ENCODE peak calls at places on chromosomes 16 and 17, in nine cellular contexts. P is H54, G is neural crest cell, N is tibial nerve, V is posterior cingulate gyrus, T is heart left ventricle, I is AG20443, E is RWPE1, Z is pancreas. M is an unnamed sample.

GRCh38 chr17:35242158-35242804 is 591 bp upstream of the SLFN5 start:
- DNase-seq in P (no peak), G (no peak), N (peak), V (peak), T (peak), I (peak), E (peak), Z (peak), M (peak)

GRCh38 chr17:51801626-51802025 is 356.9 kb downstream of the CA10 start:
- DNase-seq in P (no peak), G (no peak), N (no peak), V (no peak), T (no peak), I (no peak), E (no peak), Z (no peak), M (no peak)

GRCh38 chr17:79160980-79161621 is 86.5 kb downstream of the ENGASE start:
- DNase-seq in P (no peak), G (no peak), N (no peak), V (no peak), T (no peak), I (no peak), E (no peak), Z (no peak), M (no peak)

GRCh38 chr16:86566601-86566965 is at the start of gene FOXC2:
- DNase-seq in P (peak), G (peak), N (peak), V (no peak), T (peak), I (peak), E (peak), Z (peak), M (peak)

GRCh38 chr17:863880-864279 is 81.7 kb downstream of the MRM3 start:
- DNase-seq in P (no peak), G (no peak), N (no peak), V (no peak), T (no peak), I (no peak), E (no peak), Z (no peak), M (no peak)

GRCh38 chr17:75525806-75526554 is 483 bp downstream of the LLGL2 start:
- DNase-seq in P (no peak), G (no peak), N (no peak), V (no peak), T (no peak), I (no peak), E (no peak), Z (peak), M (peak)

GRCh38 chr17:3887811-3888210 is 5.0 kb downstream of the CAMKK1 start:
- DNase-seq in P (no peak), G (no peak), N (no peak), V (no peak), T (no peak), I (no peak), E (no peak), Z (no peak), M (no peak)

GRCh38 chr16:12971216-12971615 is 69.8 kb downstream of the SHISA9 start:
- DNase-seq in P (peak), G (no peak), N (no peak), V (peak), T (peak), I (no peak), E (peak), Z (no peak), M (peak)

GRCh38 chr16:56657555-56658430 is at the start of gene MT1F:
- DNase-seq in P (no peak), G (peak), N (peak), V (peak), T (peak), I (peak), E (peak), Z (peak), M (peak)

GRCh38 chr16:12639044-12639443 is 164.6 kb downstream of the CPPED1 start:
- DNase-seq in P (peak), G (no peak), N (no peak), V (no peak), T (no peak), I (peak), E (peak), Z (no peak), M (peak)

GRCh38 chr17:37273419-37274051 is 102.2 kb upstream of the C17orf78 start:
- DNase-seq in P (peak), G (no peak), N (no peak), V (no peak), T (no peak), I (no peak), E (peak), Z (no peak), M (no peak)

GRCh38 chr16:8402981-8403853 is 187.1 kb downstream of the TMEM114 start:
- DNase-seq in P (no peak), G (no peak), N (no peak), V (no peak), T (no peak), I (no peak), E (no peak), Z (no peak), M (no peak)

GRCh38 chr17:71760062-71760720 is 360.6 kb upstream of the SOX9 start:
- DNase-seq in P (no peak), G (no peak), N (no peak), V (no peak), T (no peak), I (no peak), E (peak), Z (no peak), M (peak)

GRCh38 chr17:50200447-50201225 is 795 bp downstream of the COL1A1 start:
- DNase-seq in P (peak), G (peak), N (peak), V (peak), T (peak), I (peak), E (peak), Z (peak), M (peak)

GRCh38 chr17:6496636-6497441 is 52.6 kb downstream of the PIMREG start:
- DNase-seq in P (no peak), G (no peak), N (no peak), V (peak), T (no peak), I (no peak), E (no peak), Z (no peak), M (no peak)

M was measured in mammary epithelial cell.